ENCODE peak calls at places on chromosome 22, in nine cellular contexts. One of them, this sample, is unnamed.

GRCh38 chr22:50734343-50734771 is 3.6 kb upstream of the ACR start:
- DNase-seq in endothelial cell: peak
- DNase-seq in nucleus accumbens: no peak
- DNase-seq in fibroblast of lung: no peak
- DNase-seq in neural crest cell: no peak
- DNase-seq in NCI-H345: no peak
- DNase-seq in LoVo: no peak
- DNase-seq in ovary: peak
- DNase-seq in PC-9: no peak
- DNase-seq in this sample: no peak

GRCh38 chr22:23538502-23538860 is 41.6 kb downstream of the IGLL1 start:
- DNase-seq in neural crest cell: no peak
- DNase-seq in LoVo: no peak
- DNase-seq in endothelial cell: no peak
- DNase-seq in nucleus accumbens: no peak
- DNase-seq in fibroblast of lung: no peak
- DNase-seq in PC-9: no peak
- DNase-seq in NCI-H345: no peak
- DNase-seq in ovary: peak
- DNase-seq in this sample: no peak

GRCh38 chr22:26529345-26529744 is 17.1 kb upstream of the TFIP11 start:
- DNase-seq in endothelial cell: no peak
- DNase-seq in ovary: no peak
- DNase-seq in neural crest cell: no peak
- DNase-seq in nucleus accumbens: no peak
- DNase-seq in LoVo: no peak
- DNase-seq in PC-9: no peak
- DNase-seq in fibroblast of lung: no peak
- DNase-seq in NCI-H345: no peak
- DNase-seq in this sample: no peak

GRCh38 chr22:43002198-43002577 is 12.8 kb downstream of the PACSIN2 start:
- DNase-seq in fibroblast of lung: peak
- DNase-seq in neural crest cell: no peak
- DNase-seq in nucleus accumbens: no peak
- DNase-seq in ovary: no peak
- DNase-seq in LoVo: no peak
- DNase-seq in endothelial cell: no peak
- DNase-seq in NCI-H345: no peak
- DNase-seq in PC-9: peak
- DNase-seq in this sample: no peak

GRCh38 chr22:19554834-19555404 is 30.7 kb upstream of the CLDN5 start:
- DNase-seq in PC-9: no peak
- DNase-seq in NCI-H345: no peak
- DNase-seq in neural crest cell: no peak
- DNase-seq in ovary: no peak
- DNase-seq in LoVo: peak
- DNase-seq in nucleus accumbens: no peak
- DNase-seq in endothelial cell: peak
- DNase-seq in fibroblast of lung: peak
- DNase-seq in this sample: peak

GRCh38 chr22:33006220-33006954 is 51.8 kb downstream of the SYN3 start:
- DNase-seq in PC-9: peak
- DNase-seq in endothelial cell: no peak
- DNase-seq in ovary: no peak
- DNase-seq in fibroblast of lung: no peak
- DNase-seq in neural crest cell: no peak
- DNase-seq in NCI-H345: peak
- DNase-seq in nucleus accumbens: no peak
- DNase-seq in LoVo: no peak
- DNase-seq in this sample: no peak

GRCh38 chr22:50626856-50627451 is 998 bp downstream of the ARSA start:
- DNase-seq in LoVo: no peak
- DNase-seq in nucleus accumbens: no peak
- DNase-seq in fibroblast of lung: no peak
- DNase-seq in ovary: peak
- DNase-seq in endothelial cell: no peak
- DNase-seq in neural crest cell: no peak
- DNase-seq in NCI-H345: no peak
- DNase-seq in PC-9: peak
- DNase-seq in this sample: no peak

GRCh38 chr22:50270302-50271010 is at the start of gene MAPK11:
- DNase-seq in LoVo: peak
- DNase-seq in endothelial cell: peak
- DNase-seq in PC-9: peak
- DNase-seq in nucleus accumbens: peak
- DNase-seq in neural crest cell: peak
- DNase-seq in ovary: peak
- DNase-seq in NCI-H345: peak
- DNase-seq in fibroblast of lung: peak
- DNase-seq in this sample: no peak

GRCh38 chr22:24834845-24835570 is 29.0 kb downstream of the SGSM1 start:
- DNase-seq in fibroblast of lung: no peak
- DNase-seq in LoVo: no peak
- DNase-seq in neural crest cell: no peak
- DNase-seq in NCI-H345: peak
- DNase-seq in nucleus accumbens: no peak
- DNase-seq in endothelial cell: peak
- DNase-seq in PC-9: no peak
- DNase-seq in ovary: no peak
- DNase-seq in this sample: no peak

GRCh38 chr22:39264344-39265116 is 19.7 kb upstream of the PDGFB start:
- DNase-seq in NCI-H345: no peak
- DNase-seq in nucleus accumbens: peak
- DNase-seq in LoVo: no peak
- DNase-seq in endothelial cell: no peak
- DNase-seq in ovary: no peak
- DNase-seq in neural crest cell: no peak
- DNase-seq in fibroblast of lung: no peak
- DNase-seq in PC-9: no peak
- DNase-seq in this sample: no peak

GRCh38 chr22:30425616-30426394 is at the start of gene MTFP1:
- DNase-seq in endothelial cell: peak
- DNase-seq in ovary: peak
- DNase-seq in nucleus accumbens: peak
- DNase-seq in LoVo: peak
- DNase-seq in PC-9: no peak
- DNase-seq in NCI-H345: peak
- DNase-seq in neural crest cell: peak
- DNase-seq in fibroblast of lung: peak
- DNase-seq in this sample: no peak

GRCh38 chr22:42287174-42287890 is 16.9 kb upstream of the TCF20 start:
- DNase-seq in ovary: no peak
- DNase-seq in endothelial cell: no peak
- DNase-seq in LoVo: no peak
- DNase-seq in nucleus accumbens: no peak
- DNase-seq in fibroblast of lung: no peak
- DNase-seq in PC-9: no peak
- DNase-seq in neural crest cell: no peak
- DNase-seq in NCI-H345: no peak
- DNase-seq in this sample: no peak

GRCh38 chr22:24067587-24068376 is 56.7 kb downstream of the CABIN1 start:
- DNase-seq in NCI-H345: peak
- DNase-seq in endothelial cell: no peak
- DNase-seq in ovary: no peak
- DNase-seq in LoVo: no peak
- DNase-seq in neural crest cell: no peak
- DNase-seq in nucleus accumbens: no peak
- DNase-seq in PC-9: no peak
- DNase-seq in fibroblast of lung: no peak
- DNase-seq in this sample: no peak

GRCh38 chr22:47151490-47151889 is 389.0 kb downstream of the TBC1D22A start:
- DNase-seq in neural crest cell: no peak
- DNase-seq in PC-9: no peak
- DNase-seq in LoVo: no peak
- DNase-seq in nucleus accumbens: no peak
- DNase-seq in ovary: no peak
- DNase-seq in endothelial cell: no peak
- DNase-seq in NCI-H345: no peak
- DNase-seq in fibroblast of lung: peak
- DNase-seq in this sample: no peak

GRCh38 chr22:42434748-42435425 is 2.7 kb upstream of the NFAM1 start:
- DNase-seq in endothelial cell: no peak
- DNase-seq in ovary: no peak
- DNase-seq in fibroblast of lung: no peak
- DNase-seq in nucleus accumbens: no peak
- DNase-seq in LoVo: no peak
- DNase-seq in PC-9: no peak
- DNase-seq in neural crest cell: no peak
- DNase-seq in NCI-H345: no peak
- DNase-seq in this sample: no peak

GRCh38 chr22:42462016-42462415 is 29.8 kb upstream of the NFAM1 start:
- DNase-seq in nucleus accumbens: no peak
- DNase-seq in PC-9: peak
- DNase-seq in endothelial cell: no peak
- DNase-seq in LoVo: no peak
- DNase-seq in fibroblast of lung: no peak
- DNase-seq in NCI-H345: peak
- DNase-seq in neural crest cell: no peak
- DNase-seq in ovary: no peak
- DNase-seq in this sample: no peak

GRCh38 chr22:22180738-22181514 is 63.7 kb upstream of the VPREB1 start:
- DNase-seq in neural crest cell: no peak
- DNase-seq in nucleus accumbens: no peak
- DNase-seq in endothelial cell: no peak
- DNase-seq in LoVo: no peak
- DNase-seq in NCI-H345: no peak
- DNase-seq in PC-9: no peak
- DNase-seq in ovary: no peak
- DNase-seq in fibroblast of lung: no peak
- DNase-seq in this sample: no peak

GRCh38 chr22:27110985-27111451 is 453.6 kb downstream of the MIAT start:
- DNase-seq in PC-9: no peak
- DNase-seq in endothelial cell: no peak
- DNase-seq in NCI-H345: no peak
- DNase-seq in nucleus accumbens: no peak
- DNase-seq in neural crest cell: no peak
- DNase-seq in ovary: no peak
- DNase-seq in fibroblast of lung: peak
- DNase-seq in LoVo: no peak
- DNase-seq in this sample: no peak

GRCh38 chr22:17446704-17447103 is 77.4 kb downstream of the CECR2 start:
- DNase-seq in NCI-H345: no peak
- DNase-seq in nucleus accumbens: no peak
- DNase-seq in fibroblast of lung: no peak
- DNase-seq in neural crest cell: no peak
- DNase-seq in PC-9: no peak
- DNase-seq in LoVo: no peak
- DNase-seq in ovary: no peak
- DNase-seq in endothelial cell: no peak
- DNase-seq in this sample: no peak

GRCh38 chr22:37223965-37224551 is 11.8 kb upstream of the SSTR3 start:
- DNase-seq in LoVo: no peak
- DNase-seq in fibroblast of lung: no peak
- DNase-seq in PC-9: no peak
- DNase-seq in NCI-H345: no peak
- DNase-seq in endothelial cell: no peak
- DNase-seq in neural crest cell: no peak
- DNase-seq in nucleus accumbens: no peak
- DNase-seq in ovary: no peak
- DNase-seq in this sample: no peak

GRCh38 chr22:22944268-22944985 is 56.8 kb downstream of the IGLL5 start:
- DNase-seq in LoVo: no peak
- DNase-seq in ovary: peak
- DNase-seq in PC-9: no peak
- DNase-seq in neural crest cell: no peak
- DNase-seq in fibroblast of lung: no peak
- DNase-seq in NCI-H345: no peak
- DNase-seq in endothelial cell: peak
- DNase-seq in nucleus accumbens: no peak
- DNase-seq in this sample: no peak

GRCh38 chr22:40666151-40666848 is 13.0 kb upstream of the MCHR1 start:
- DNase-seq in nucleus accumbens: no peak
- DNase-seq in NCI-H345: no peak
- DNase-seq in ovary: no peak
- DNase-seq in PC-9: no peak
- DNase-seq in fibroblast of lung: peak
- DNase-seq in neural crest cell: no peak
- DNase-seq in LoVo: no peak
- DNase-seq in endothelial cell: no peak
- DNase-seq in this sample: no peak

GRCh38 chr22:50193621-50194020 is 7.2 kb upstream of the SELENOO start:
- DNase-seq in LoVo: no peak
- DNase-seq in endothelial cell: no peak
- DNase-seq in ovary: no peak
- DNase-seq in PC-9: no peak
- DNase-seq in nucleus accumbens: no peak
- DNase-seq in fibroblast of lung: no peak
- DNase-seq in neural crest cell: no peak
- DNase-seq in NCI-H345: no peak
- DNase-seq in this sample: no peak

GRCh38 chr22:44526431-44527115 is 28.5 kb upstream of the RTL6 start:
- DNase-seq in fibroblast of lung: no peak
- DNase-seq in neural crest cell: no peak
- DNase-seq in ovary: no peak
- DNase-seq in PC-9: no peak
- DNase-seq in NCI-H345: peak
- DNase-seq in LoVo: no peak
- DNase-seq in nucleus accumbens: no peak
- DNase-seq in endothelial cell: no peak
- DNase-seq in this sample: no peak